ENCODE peak calls at places on chromosomes 11 and 22, in six cellular contexts. K is prostate gland; F is astrocyte of the spinal cord; R is CD4-positive, alpha-beta T cell; W is heart right ventricle; O is MM.1S. Q is an unnamed sample.

GRCh38 chr11:80700386-80700785 is 1259.6 kb upstream of the TENM4 start:
- DNase-seq in W (no peak), R (no peak), O (no peak), F (no peak), K (no peak), Q (no peak)

GRCh38 chr11:103798456-103798855 is 238.0 kb upstream of the DDI1 start:
- DNase-seq in K (no peak), O (no peak), W (no peak), F (no peak), R (no peak), Q (no peak)

GRCh38 chr11:69637601-69637955 is 3.4 kb upstream of the CCND1 start:
- DNase-seq in R (no peak), W (no peak), O (no peak), F (no peak), K (no peak), Q (no peak)

GRCh38 chr22:49613108-49613507 is 214.6 kb downstream of the BRD1 start:
- DNase-seq in F (no peak), O (no peak), W (no peak), K (no peak), R (no peak), Q (no peak)

GRCh38 chr11:24585192-24585591 is 88.3 kb downstream of the LUZP2 start:
- DNase-seq in R (no peak), O (no peak), F (peak), W (no peak), K (no peak), Q (no peak)

GRCh38 chr11:62108017-62108750 is 15.6 kb upstream of the INCENP start:
- DNase-seq in R (no peak), W (peak), F (peak), O (peak), K (peak), Q (peak)

GRCh38 chr11:116513894-116514293 is 258.9 kb downstream of the BUD13 start:
- DNase-seq in R (no peak), K (no peak), O (peak), F (peak), W (peak), Q (no peak)

GRCh38 chr11:69212121-69213110 is 56.7 kb downstream of the SMIM38 start:
- DNase-seq in K (no peak), O (no peak), R (no peak), W (no peak), F (no peak), Q (no peak)

GRCh38 chr11:28089378-28089777 is 18.6 kb downstream of the KIF18A start:
- DNase-seq in O (no peak), W (no peak), F (no peak), K (no peak), R (no peak), Q (no peak)

GRCh38 chr11:106959800-106960199 is 58.5 kb downstream of the GUCY1A2 start:
- DNase-seq in W (no peak), R (no peak), K (no peak), O (no peak), F (peak), Q (no peak)

GRCh38 chr11:69433741-69434140 is 47.7 kb upstream of the LINC01488 start:
- DNase-seq in K (no peak), O (no peak), F (no peak), W (no peak), R (no peak), Q (no peak)

GRCh38 chr11:113114452-113115027 is 153.3 kb downstream of the NCAM1 start:
- DNase-seq in K (peak), O (peak), W (peak), R (no peak), F (peak), Q (peak)

GRCh38 chr11:43497144-43497543 is 138.4 kb downstream of the TTC17 start:
- DNase-seq in F (no peak), O (no peak), K (no peak), W (no peak), R (no peak), Q (no peak)

GRCh38 chr11:112977620-112978212 is 16.5 kb downstream of the NCAM1 start:
- DNase-seq in W (no peak), K (no peak), F (peak), O (no peak), R (no peak), Q (no peak)

GRCh38 chr11:6229911-6230310 is 4.5 kb downstream of the FHIP1B start:
- DNase-seq in W (no peak), F (no peak), O (no peak), R (no peak), K (no peak), Q (peak)

GRCh38 chr22:36577019-36577418 is 48.1 kb upstream of the EIF3D start:
- DNase-seq in R (no peak), K (no peak), W (no peak), F (peak), O (no peak), Q (no peak)

GRCh38 chr11:123193742-123194141 is 1.3 kb downstream of the CLMP start:
- DNase-seq in K (no peak), O (no peak), W (no peak), F (no peak), R (no peak), Q (no peak)

GRCh38 chr22:38196791-38197429 is 4.9 kb upstream of the MAFF start:
- DNase-seq in K (peak), R (no peak), O (no peak), F (no peak), W (no peak), Q (no peak)

GRCh38 chr11:65663634-65664200 is 1.0 kb upstream of the RELA start:
- DNase-seq in R (peak), O (no peak), F (no peak), K (no peak), W (peak), Q (peak)

GRCh38 chr11:69163842-69164241 is 8.1 kb downstream of the SMIM38 start:
- DNase-seq in F (no peak), R (no peak), K (no peak), W (no peak), O (no peak), Q (no peak)

GRCh38 chr22:30031328-30031727 is 48.9 kb upstream of the HORMAD2 start:
- DNase-seq in K (no peak), F (no peak), R (no peak), O (no peak), W (no peak), Q (no peak)

GRCh38 chr11:7668911-7669310 is 4.4 kb downstream of the CYB5R2 start:
- DNase-seq in F (no peak), O (no peak), K (no peak), W (no peak), R (no peak), Q (no peak)

GRCh38 chr11:45021692-45022130 is 71.0 kb upstream of the TP53I11 start:
- DNase-seq in K (no peak), W (peak), O (peak), R (no peak), F (no peak), Q (no peak)

GRCh38 chr22:35334010-35334409 is 34.3 kb downstream of the TOM1 start:
- DNase-seq in W (no peak), R (no peak), K (no peak), O (no peak), F (no peak), Q (no peak)

GRCh38 chr11:88414981-88415391 is 77.5 kb upstream of the CTSC start:
- DNase-seq in O (peak), K (no peak), W (no peak), F (peak), R (no peak), Q (no peak)

GRCh38 chr11:118939412-118939915 is 13.7 kb upstream of the BCL9L start:
- DNase-seq in O (no peak), R (no peak), W (no peak), F (no peak), K (no peak), Q (no peak)

GRCh38 chr11:122676638-122677037 is 21.1 kb downstream of the UBASH3B start:
- DNase-seq in R (no peak), O (no peak), K (no peak), W (no peak), F (no peak), Q (no peak)

GRCh38 chr22:19292262-19293230 is 1.0 kb upstream of the CLTCL1 start:
- DNase-seq in K (peak), F (no peak), W (peak), O (peak), R (no peak), Q (peak)

GRCh38 chr22:37887610-37888378 is 18.3 kb upstream of the MICALL1 start:
- DNase-seq in F (peak), W (no peak), K (peak), O (no peak), R (no peak), Q (no peak)

GRCh38 chr22:40322061-40322460 is 24.2 kb upstream of the ADSL start:
- DNase-seq in K (no peak), O (no peak), W (no peak), F (peak), R (no peak), Q (no peak)

GRCh38 chr11:60762851-60763691 is 6.4 kb downstream of the MS4A15 start:
- DNase-seq in K (no peak), W (no peak), O (peak), R (no peak), F (no peak), Q (peak)

GRCh38 chr11:60761436-60762190 is 4.9 kb downstream of the MS4A15 start:
- DNase-seq in K (no peak), R (no peak), W (no peak), O (peak), F (no peak), Q (no peak)

GRCh38 chr11:60765355-60765754 is 8.7 kb downstream of the MS4A15 start:
- DNase-seq in O (no peak), K (no peak), R (no peak), F (no peak), W (no peak), Q (no peak)

GRCh38 chr11:60764879-60765278 is 8.2 kb downstream of the MS4A15 start:
- DNase-seq in R (no peak), O (peak), K (no peak), W (no peak), F (no peak), Q (no peak)

GRCh38 chr11:60763692-60764369 is 7.2 kb downstream of the MS4A15 start:
- DNase-seq in O (no peak), F (no peak), K (no peak), R (no peak), W (no peak), Q (no peak)
- TF ChIP-seq CTCF in O (no peak), F (no peak), K (no peak), R (no peak), W (no peak), Q (no peak)

GRCh38 chr11:110286298-110287040 is 9.9 kb downstream of the RDX start:
- DNase-seq in F (no peak), R (no peak), O (no peak), W (no peak), K (no peak), Q (peak)
- TF ChIP-seq CTCF in F (no peak), R (no peak), O (no peak), W (no peak), K (no peak), Q (no peak)

GRCh38 chr11:73566422-73566821 is 31.5 kb downstream of the FAM168A start:
- DNase-seq in K (no peak), O (no peak), R (no peak), F (no peak), W (no peak), Q (no peak)
- TF ChIP-seq CTCF in K (no peak), O (no peak), R (no peak), F (no peak), W (no peak), Q (no peak)

GRCh38 chr11:3193373-3194015 is 25.1 kb downstream of the MRGPRG start:
- DNase-seq in O (no peak), W (no peak), R (no peak), F (no peak), K (no peak), Q (no peak)

GRCh38 chr11:3197044-3197715 is 21.4 kb downstream of the MRGPRG start:
- DNase-seq in O (no peak), F (no peak), W (no peak), R (no peak), K (no peak), Q (no peak)

GRCh38 chr11:3194016-3194816 is 24.4 kb downstream of the MRGPRG start:
- DNase-seq in K (no peak), O (no peak), F (no peak), W (no peak), R (no peak), Q (no peak)

GRCh38 chr11:3196161-3197043 is 22.2 kb downstream of the MRGPRG start:
- DNase-seq in O (no peak), F (no peak), W (no peak), R (no peak), K (no peak), Q (no peak)

DNA sequence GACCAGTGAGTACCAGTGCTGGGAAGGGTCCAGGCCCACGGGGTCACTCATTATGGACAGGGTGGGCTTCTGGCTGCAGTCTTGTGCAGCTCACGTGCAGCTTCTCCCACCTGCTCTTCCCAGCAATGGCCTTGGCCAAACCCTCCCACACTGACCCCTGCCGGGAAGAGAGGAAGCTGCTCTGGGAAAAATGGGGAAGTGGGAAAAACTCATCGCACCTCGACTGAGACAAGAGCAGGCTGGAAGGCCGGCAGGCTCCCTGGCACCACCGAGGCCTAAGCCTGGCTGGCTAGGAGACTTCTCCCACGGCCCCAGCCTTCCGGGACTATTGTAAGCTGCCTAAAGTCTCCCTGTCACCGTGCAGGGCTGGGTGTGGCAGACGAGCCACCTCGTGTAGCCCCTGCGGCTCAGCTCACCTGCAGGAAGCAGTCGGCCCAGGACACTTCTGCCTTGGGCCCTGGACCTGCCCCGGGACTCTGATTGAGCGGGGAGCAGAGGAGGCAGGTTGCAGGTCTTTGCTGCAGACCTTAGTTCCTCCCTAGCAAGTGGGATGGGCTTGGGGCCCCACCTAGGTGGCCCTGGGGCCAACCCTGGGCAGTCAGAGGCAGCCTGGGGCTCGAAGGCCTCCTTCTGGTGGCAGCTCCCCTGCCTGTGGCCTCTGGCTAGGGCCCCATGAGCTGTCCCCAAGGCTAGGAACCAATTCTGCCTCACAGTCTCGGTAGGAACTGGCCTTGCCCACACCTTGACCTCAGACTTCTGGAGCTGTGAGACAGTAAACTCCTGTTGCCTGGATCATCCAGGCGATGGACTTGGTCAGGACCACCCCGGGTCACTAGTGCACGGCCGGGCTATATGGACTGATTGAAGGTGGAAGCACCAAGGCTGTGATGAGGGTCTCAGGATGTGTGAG is 23.1 kb downstream of the MRGPRG start:
- DNase-seq in W (no peak), R (no peak), O (no peak), K (no peak), F (no peak), Q (no peak)
- TF ChIP-seq CTCF in W (peak), R (no peak), O (no peak), K (no peak), F (peak), Q (peak)

GRCh38 chr22:41578818-41579217 is 10.8 kb downstream of the PMM1 start:
- DNase-seq in K (no peak), W (no peak), F (no peak), O (no peak), R (no peak), Q (no peak)

GRCh38 chr22:41578114-41578513 is 11.5 kb downstream of the PMM1 start:
- DNase-seq in W (no peak), O (no peak), K (no peak), R (no peak), F (no peak), Q (no peak)

GRCh38 chr22:41574847-41575381 is 14.1 kb downstream of the CSDC2 start:
- DNase-seq in R (no peak), F (no peak), K (no peak), W (peak), O (no peak), Q (no peak)

GRCh38 chr22:41575533-41575932 is 14.1 kb downstream of the PMM1 start:
- DNase-seq in F (no peak), W (no peak), R (no peak), K (no peak), O (no peak), Q (no peak)

DNA sequence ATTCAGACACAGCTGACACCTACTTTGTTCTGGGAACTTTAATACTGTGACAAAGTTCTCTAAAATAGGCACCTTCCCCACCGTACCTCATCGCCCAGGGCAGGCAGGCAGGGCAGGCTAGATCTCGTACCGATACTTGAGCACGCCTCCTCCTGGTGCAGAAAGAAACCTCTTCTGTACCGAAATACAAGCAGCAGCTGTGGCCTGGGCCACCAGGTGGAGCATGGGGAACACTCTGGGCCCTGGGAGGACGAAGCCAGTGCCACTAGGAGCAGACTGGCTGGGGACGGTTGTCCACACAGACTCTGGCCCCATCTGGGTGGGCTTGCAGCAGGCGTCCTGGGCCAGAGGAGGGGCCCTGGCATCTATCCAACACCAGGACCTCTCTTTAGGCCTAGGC is 12.8 kb downstream of the PMM1 start:
- DNase-seq in K (no peak), R (peak), O (no peak), W (no peak), F (peak), Q (peak)
- TF ChIP-seq CTCF in K (no peak), R (peak), O (peak), W (peak), F (peak), Q (peak)

DNA sequence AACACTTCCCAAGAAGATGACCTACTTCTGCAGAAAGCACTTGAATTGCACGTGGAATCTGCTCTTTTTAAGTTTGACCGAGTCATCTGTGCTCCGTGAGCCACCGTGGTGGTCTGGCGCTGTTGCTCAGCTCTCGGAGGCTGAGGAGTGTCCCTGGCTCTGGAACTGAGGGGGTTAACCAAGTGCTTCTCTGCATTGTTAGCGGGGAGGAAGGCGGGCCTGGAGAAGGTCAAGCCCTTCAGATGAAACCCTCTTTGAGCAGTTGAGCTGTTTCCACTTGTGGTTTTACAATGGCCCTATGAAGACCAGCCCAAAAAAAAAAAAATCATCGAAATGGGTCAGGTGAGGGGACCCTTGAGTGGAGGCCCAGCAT is 286.4 kb downstream of the NTM start:
- DNase-seq in R (no peak), W (no peak), O (no peak), K (no peak), F (no peak), Q (no peak)
- TF ChIP-seq CTCF in R (no peak), W (no peak), O (no peak), K (no peak), F (no peak), Q (no peak)

GRCh38 chr11:67506426-67507032 is 1.4 kb upstream of the PITPNM1 start:
- DNase-seq in O (no peak), F (no peak), K (no peak), W (no peak), R (no peak), Q (peak)
- TF ChIP-seq CTCF in O (no peak), F (no peak), K (no peak), W (peak), R (peak), Q (peak)

Q was measured in OCI-LY7.